ENCODE peak calls at places on chromosomes 1 and 21, in eight cellular contexts. X, F, K, A, R, Z, Q and I are unnamed samples.

GRCh38 chr1:184212649-184213314 is 161.3 kb downstream of the TSEN15 start:
- DNase-seq in X (peak), F (no peak), K (no peak), A (no peak), R (no peak), Z (no peak), Q (no peak), I (peak)

GRCh38 chr1:152743371-152744145 is 14.3 kb upstream of the KPRP start:
- DNase-seq in X (peak), F (no peak), K (no peak), A (no peak), R (no peak), Z (no peak), Q (no peak), I (no peak)

GRCh38 chr1:25476186-25477097 is 45.7 kb downstream of the MACO1 start:
- DNase-seq in X (no peak), F (no peak), K (no peak), A (no peak), R (no peak), Z (no peak), Q (no peak), I (no peak)

GRCh38 chr1:164735315-164736052 is 176.5 kb downstream of the PBX1 start:
- DNase-seq in X (peak), F (no peak), K (no peak), A (no peak), R (no peak), Z (no peak), Q (no peak), I (no peak)

GRCh38 chr1:40575336-40575735 is 43.9 kb downstream of the ZNF684 start:
- DNase-seq in X (no peak), F (no peak), K (no peak), A (no peak), R (no peak), Z (no peak), Q (no peak), I (no peak)

GRCh38 chr1:243751506-243751905 is 98.5 kb downstream of the AKT3 start:
- DNase-seq in X (no peak), F (no peak), K (no peak), A (no peak), R (no peak), Z (no peak), Q (peak), I (no peak)

GRCh38 chr1:29243023-29243862 is 6.9 kb downstream of the PTPRU start:
- DNase-seq in X (no peak), F (no peak), K (no peak), A (no peak), R (no peak), Z (peak), Q (no peak), I (no peak)

GRCh38 chr21:45209046-45209445 is 78.6 kb downstream of the POFUT2 start:
- DNase-seq in X (no peak), F (no peak), K (no peak), A (no peak), R (no peak), Z (no peak), Q (no peak), I (no peak)

GRCh38 chr1:27544818-27545612 is 55.0 kb upstream of the WASF2 start:
- DNase-seq in X (no peak), F (peak), K (peak), A (peak), R (peak), Z (peak), Q (no peak), I (no peak)

GRCh38 chr1:226309398-226310122 is 596 bp upstream of the LIN9 start:
- DNase-seq in X (peak), F (peak), K (no peak), A (peak), R (peak), Z (peak), Q (no peak), I (no peak)

GRCh38 chr21:21003701-21004100 is 5.5 kb downstream of the NCAM2 start:
- DNase-seq in X (peak), F (no peak), K (no peak), A (no peak), R (no peak), Z (no peak), Q (peak), I (no peak)

GRCh38 chr1:10211805-10212405 is 1.5 kb downstream of the KIF1B start:
- DNase-seq in X (peak), F (no peak), K (no peak), A (no peak), R (peak), Z (no peak), Q (no peak), I (no peak)

GRCh38 chr1:96041470-96041869 is 680.1 kb upstream of the PTBP2 start:
- DNase-seq in X (no peak), F (no peak), K (no peak), A (no peak), R (no peak), Z (no peak), Q (no peak), I (no peak)

GRCh38 chr1:29575277-29575676 is 339.0 kb downstream of the PTPRU start:
- DNase-seq in X (no peak), F (peak), K (no peak), A (no peak), R (peak), Z (no peak), Q (no peak), I (no peak)

GRCh38 chr1:237059244-237059643 is 17.3 kb downstream of the RYR2 start:
- DNase-seq in X (no peak), F (no peak), K (no peak), A (no peak), R (no peak), Z (no peak), Q (no peak), I (no peak)

GRCh38 chr1:111465754-111466153 is 8.0 kb upstream of the C1orf162 start:
- DNase-seq in X (no peak), F (no peak), K (no peak), A (no peak), R (no peak), Z (no peak), Q (no peak), I (no peak)

GRCh38 chr21:31630062-31630711 is 29.3 kb upstream of the SOD1 start:
- DNase-seq in X (peak), F (no peak), K (peak), A (peak), R (no peak), Z (no peak), Q (peak), I (no peak)

GRCh38 chr1:44777969-44778635 is 2.8 kb downstream of the RPS8 start:
- DNase-seq in X (no peak), F (no peak), K (no peak), A (no peak), R (no peak), Z (no peak), Q (no peak), I (no peak)

GRCh38 chr1:44780583-44781121 is 5.3 kb downstream of the RPS8 start:
- DNase-seq in X (no peak), F (no peak), K (no peak), A (no peak), R (no peak), Z (no peak), Q (no peak), I (no peak)

GRCh38 chr1:44776749-44777068 is 1.4 kb downstream of the RPS8 start:
- DNase-seq in X (no peak), F (no peak), K (no peak), A (no peak), R (no peak), Z (no peak), Q (no peak), I (no peak)

GRCh38 chr1:44777547-44777946 is 2.2 kb downstream of the RPS8 start:
- DNase-seq in X (no peak), F (no peak), K (no peak), A (no peak), R (no peak), Z (no peak), Q (no peak), I (no peak)

DNA sequence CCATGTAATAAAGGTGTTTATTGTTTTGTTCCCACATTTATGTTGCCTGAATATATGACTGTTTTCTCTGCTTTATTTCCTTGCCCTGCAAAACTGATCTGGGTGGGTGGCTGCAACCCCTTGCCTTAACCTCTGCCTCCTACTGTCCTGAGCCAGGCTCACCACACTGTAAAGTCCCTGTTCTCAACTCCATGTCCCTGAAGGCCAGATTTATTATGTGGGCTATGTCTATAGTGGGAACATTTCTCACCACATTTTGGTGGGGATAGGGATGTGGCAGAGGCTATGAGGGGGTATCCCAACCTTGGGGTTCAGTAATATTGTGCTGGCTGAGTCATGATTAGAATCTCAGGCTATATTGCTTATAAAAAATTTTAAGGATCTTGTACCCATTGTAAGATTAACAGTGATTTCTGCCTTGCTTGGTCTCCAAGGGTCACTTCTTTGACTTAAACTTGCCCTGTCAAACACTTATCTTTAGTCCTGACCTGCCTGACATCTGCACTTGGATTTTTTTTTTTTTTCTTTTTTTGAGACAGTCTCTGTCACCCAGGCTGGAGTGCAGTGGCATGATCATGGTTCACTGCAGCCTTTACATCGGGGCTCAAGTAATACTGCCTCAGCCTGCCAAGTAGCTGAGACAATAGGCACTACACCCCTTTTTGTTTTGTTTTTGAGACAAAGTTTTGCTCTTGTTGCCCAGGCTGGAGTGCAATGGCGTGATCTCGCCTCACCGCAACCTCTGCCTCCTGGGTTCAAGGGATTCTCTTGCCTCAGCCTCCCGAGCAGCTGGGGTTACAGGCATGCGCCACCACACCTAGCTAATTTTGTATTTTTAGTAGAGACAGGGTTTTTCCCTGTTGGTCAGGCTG is 3.6 kb downstream of the RPS8 start:
- DNase-seq in X (no peak), F (no peak), K (no peak), A (no peak), R (no peak), Z (no peak), Q (no peak), I (no peak)
- TF ChIP-seq POLR2A in X (no peak), F (no peak), K (no peak), A (no peak), R (no peak), Z (no peak), Q (no peak), I (no peak)

GRCh38 chr1:109655624-109656519 is at the start of gene GSTM4:
- DNase-seq in X (peak), F (peak), K (peak), A (peak), R (peak), Z (peak), Q (peak), I (peak)
- TF ChIP-seq POLR2A in X (peak), F (peak), K (peak), A (no peak), R (peak), Z (peak), Q (no peak), I (no peak)

GRCh38 chr1:182962554-182963115 is 9.7 kb upstream of the SHCBP1L start:
- DNase-seq in X (peak), F (peak), K (peak), A (peak), R (peak), Z (peak), Q (peak), I (peak)
- TF ChIP-seq POLR2A in X (peak), F (peak), K (peak), A (no peak), R (peak), Z (no peak), Q (peak), I (no peak)

GRCh38 chr1:32351859-32352745 is 10.2 kb downstream of the FAM229A start:
- DNase-seq in X (peak), F (peak), K (no peak), A (peak), R (peak), Z (peak), Q (peak), I (no peak)
- TF ChIP-seq POLR2A in X (no peak), F (no peak), K (no peak), A (no peak), R (peak), Z (no peak), Q (no peak), I (no peak)

DNA sequence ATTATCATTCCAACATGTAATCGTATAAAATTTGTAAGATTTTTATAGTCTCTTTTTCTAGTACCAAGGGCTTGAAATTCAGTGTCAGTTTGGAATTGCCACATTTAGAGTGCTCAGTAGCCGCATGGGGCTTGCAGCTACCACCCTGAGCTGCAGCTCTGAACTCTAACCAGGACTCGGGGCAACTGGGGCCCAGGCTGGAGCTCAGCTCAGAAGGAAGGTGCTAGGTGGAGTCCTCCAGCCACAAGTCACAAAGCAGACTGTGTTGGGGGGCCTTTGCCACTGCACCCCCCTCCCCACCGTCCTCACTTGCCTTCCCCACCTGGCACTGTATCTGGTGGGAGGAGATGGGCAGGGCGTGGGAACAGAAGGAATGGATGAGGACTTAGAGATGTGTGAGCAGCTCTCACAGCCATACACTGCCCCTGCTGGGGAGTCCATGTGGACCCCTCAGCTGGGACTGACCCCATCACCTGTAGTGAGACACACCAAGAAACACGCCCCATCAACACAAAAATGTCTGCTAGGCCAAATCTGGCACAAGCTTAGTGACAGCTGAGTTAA is 241.8 kb upstream of the RAB4A start:
- DNase-seq in X (no peak), F (no peak), K (no peak), A (no peak), R (no peak), Z (no peak), Q (no peak), I (no peak)
- TF ChIP-seq POLR2A in X (no peak), F (no peak), K (no peak), A (no peak), R (no peak), Z (no peak), Q (no peak), I (no peak)

DNA sequence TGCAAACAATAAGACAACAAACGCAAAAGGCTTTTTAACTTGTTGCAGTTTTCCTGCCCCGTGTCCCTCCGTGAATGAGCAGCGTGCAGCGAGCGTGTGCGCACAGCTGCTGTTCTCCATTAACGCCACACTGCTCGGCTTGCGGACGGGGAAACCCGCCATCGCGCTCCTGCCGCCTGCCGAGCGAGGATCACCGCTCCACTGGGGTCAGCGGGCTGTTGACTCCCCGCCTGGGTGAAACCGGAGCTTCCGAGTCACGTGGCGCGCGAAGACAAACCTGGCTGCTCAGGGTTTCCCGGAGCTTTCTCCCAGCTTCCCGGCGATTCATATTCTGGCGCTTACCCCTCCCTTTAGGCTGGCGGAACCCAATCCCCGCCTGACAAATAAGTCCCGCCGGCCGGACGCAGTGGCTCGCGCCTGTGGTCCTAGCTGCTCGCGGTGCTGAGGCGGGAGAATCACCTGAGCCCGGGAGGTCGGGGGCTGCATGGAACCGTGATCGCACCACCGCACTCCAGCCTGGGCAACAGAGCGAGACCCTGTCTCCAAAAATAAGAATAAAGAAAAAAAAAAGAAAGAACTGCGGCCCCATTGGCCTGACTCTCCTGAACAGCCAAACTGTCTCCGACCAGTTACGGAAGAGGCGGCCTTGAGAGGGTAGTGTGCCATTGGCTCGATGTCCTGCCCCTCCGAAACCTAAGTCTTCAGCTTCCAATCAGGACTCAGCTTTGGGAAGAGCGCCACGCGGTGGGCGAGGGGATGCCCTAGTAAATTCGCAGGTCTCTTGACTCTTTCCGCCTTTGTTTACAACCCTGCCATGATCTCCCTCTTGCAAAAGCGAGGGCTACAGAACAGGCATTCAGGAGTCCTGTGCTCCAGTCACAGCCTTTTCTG is at the start of gene CREB3L4:
- DNase-seq in X (peak), F (peak), K (peak), A (peak), R (peak), Z (peak), Q (peak), I (peak)
- TF ChIP-seq POLR2A in X (peak), F (peak), K (peak), A (peak), R (peak), Z (peak), Q (peak), I (no peak)

DNA sequence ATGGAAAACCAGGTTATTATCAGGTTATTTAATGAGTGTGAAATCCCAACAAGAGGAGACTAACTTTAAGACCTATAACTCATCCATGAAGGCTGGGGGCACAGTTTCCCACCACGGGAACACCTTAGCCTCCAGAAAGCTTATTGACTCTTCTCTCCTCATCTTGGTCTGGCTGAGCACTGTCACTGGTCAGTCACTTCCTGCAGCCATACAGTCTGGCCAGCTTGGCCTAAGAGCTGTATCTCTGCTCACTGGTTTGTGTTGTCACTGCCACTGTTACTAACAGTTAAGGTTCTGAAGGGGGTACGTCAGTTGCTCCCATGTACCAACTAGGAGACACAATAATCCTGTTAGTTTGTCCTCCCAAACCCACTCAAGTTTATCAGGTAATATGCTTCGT is 16.7 kb upstream of the DDAH1 start:
- DNase-seq in X (no peak), F (no peak), K (no peak), A (no peak), R (no peak), Z (no peak), Q (no peak), I (no peak)
- TF ChIP-seq POLR2A in X (no peak), F (no peak), K (no peak), A (no peak), R (no peak), Z (no peak), Q (no peak), I (no peak)

GRCh38 chr1:6601049-6601864 is 1.4 kb downstream of the KLHL21 start:
- DNase-seq in X (peak), F (peak), K (peak), A (peak), R (peak), Z (peak), Q (peak), I (peak)
- TF ChIP-seq POLR2A in X (no peak), F (peak), K (peak), A (peak), R (peak), Z (peak), Q (peak), I (peak)